ENCODE peak calls at places on chromosomes 16 and 17, in eight cellular contexts. One of them, this sample, is unnamed. For H3K9me3, the result is how much of the 10 kb centered on the place peaks cover.

GRCh38 chr17:58120195-58120822 is 27.9 kb upstream of the OR4D1 start:
- DNase-seq in PC-3: peak
- DNase-seq in trophoblast cell: peak
- DNase-seq in ovary: peak
- DNase-seq in small intestine: peak
- DNase-seq in colonic mucosa: peak
- DNase-seq in mesenchymal stem cell: peak
- DNase-seq in effector memory CD4-positive, alpha-beta T cell: no peak
- DNase-seq in this sample: peak

GRCh38 chr16:83418565-83418964 is 389.2 kb upstream of the HSBP1 start:
- DNase-seq in PC-3: no peak
- DNase-seq in trophoblast cell: no peak
- DNase-seq in ovary: no peak
- DNase-seq in small intestine: no peak
- DNase-seq in colonic mucosa: no peak
- DNase-seq in mesenchymal stem cell: no peak
- DNase-seq in effector memory CD4-positive, alpha-beta T cell: no peak
- DNase-seq in this sample: no peak

GRCh38 chr17:7440113-7440822 is 956 bp downstream of the FGF11 start:
- DNase-seq in PC-3: peak
- DNase-seq in trophoblast cell: no peak
- DNase-seq in ovary: peak
- DNase-seq in small intestine: peak
- DNase-seq in colonic mucosa: peak
- DNase-seq in mesenchymal stem cell: peak
- DNase-seq in effector memory CD4-positive, alpha-beta T cell: no peak
- DNase-seq in this sample: no peak

GRCh38 chr17:18219016-18219415 is 6.4 kb upstream of the LLGL1 start:
- DNase-seq in PC-3: no peak
- DNase-seq in trophoblast cell: no peak
- DNase-seq in ovary: peak
- DNase-seq in small intestine: no peak
- DNase-seq in colonic mucosa: no peak
- DNase-seq in mesenchymal stem cell: peak
- DNase-seq in effector memory CD4-positive, alpha-beta T cell: no peak
- DNase-seq in this sample: no peak

GRCh38 chr17:61451538-61452300 is 503 bp upstream of the TBX4 start:
- DNase-seq in PC-3: no peak
- DNase-seq in trophoblast cell: no peak
- DNase-seq in ovary: no peak
- DNase-seq in small intestine: no peak
- DNase-seq in colonic mucosa: no peak
- DNase-seq in mesenchymal stem cell: no peak
- DNase-seq in effector memory CD4-positive, alpha-beta T cell: no peak
- DNase-seq in this sample: no peak

GRCh38 chr17:64491034-64491860 is 5.6 kb downstream of the POLG2 start:
- DNase-seq in PC-3: peak
- DNase-seq in trophoblast cell: peak
- DNase-seq in ovary: no peak
- DNase-seq in small intestine: peak
- DNase-seq in colonic mucosa: peak
- DNase-seq in mesenchymal stem cell: peak
- DNase-seq in effector memory CD4-positive, alpha-beta T cell: no peak
- DNase-seq in this sample: no peak

GRCh38 chr17:67466251-67466650 is 89.2 kb downstream of the PITPNC1 start:
- DNase-seq in PC-3: no peak
- DNase-seq in trophoblast cell: no peak
- DNase-seq in ovary: no peak
- DNase-seq in small intestine: no peak
- DNase-seq in colonic mucosa: no peak
- DNase-seq in mesenchymal stem cell: no peak
- DNase-seq in effector memory CD4-positive, alpha-beta T cell: no peak
- DNase-seq in this sample: no peak

GRCh38 chr17:74922172-74922571 is 883 bp downstream of the USH1G start:
- DNase-seq in PC-3: no peak
- DNase-seq in trophoblast cell: no peak
- DNase-seq in ovary: no peak
- DNase-seq in small intestine: no peak
- DNase-seq in colonic mucosa: no peak
- DNase-seq in mesenchymal stem cell: no peak
- DNase-seq in effector memory CD4-positive, alpha-beta T cell: no peak
- DNase-seq in this sample: no peak

GRCh38 chr17:68910256-68910705 is 44.9 kb downstream of the ABCA8 start:
- DNase-seq in PC-3: no peak
- DNase-seq in trophoblast cell: no peak
- DNase-seq in ovary: peak
- DNase-seq in small intestine: no peak
- DNase-seq in colonic mucosa: no peak
- DNase-seq in mesenchymal stem cell: peak
- DNase-seq in effector memory CD4-positive, alpha-beta T cell: no peak
- DNase-seq in this sample: no peak

GRCh38 chr16:20868890-20869289 is 31.3 kb downstream of the DCUN1D3 start:
- DNase-seq in PC-3: no peak
- DNase-seq in trophoblast cell: no peak
- DNase-seq in ovary: peak
- DNase-seq in small intestine: peak
- DNase-seq in colonic mucosa: peak
- DNase-seq in mesenchymal stem cell: peak
- DNase-seq in effector memory CD4-positive, alpha-beta T cell: no peak
- DNase-seq in this sample: no peak

GRCh38 chr16:59210955-59211541 is 476.9 kb upstream of the GOT2 start:
- DNase-seq in PC-3: no peak
- DNase-seq in trophoblast cell: no peak
- DNase-seq in ovary: no peak
- DNase-seq in small intestine: no peak
- DNase-seq in colonic mucosa: no peak
- DNase-seq in mesenchymal stem cell: peak
- DNase-seq in effector memory CD4-positive, alpha-beta T cell: no peak
- DNase-seq in this sample: no peak

GRCh38 chr17:6894206-6894528 is 62.6 kb upstream of the TEKT1 start:
- DNase-seq in PC-3: no peak
- DNase-seq in trophoblast cell: no peak
- DNase-seq in ovary: no peak
- DNase-seq in small intestine: no peak
- DNase-seq in colonic mucosa: no peak
- DNase-seq in mesenchymal stem cell: no peak
- DNase-seq in effector memory CD4-positive, alpha-beta T cell: no peak
- DNase-seq in this sample: no peak

GRCh38 chr17:62676231-62676943 is 48.9 kb downstream of the MRC2 start:
- DNase-seq in PC-3: no peak
- DNase-seq in trophoblast cell: no peak
- DNase-seq in ovary: no peak
- DNase-seq in small intestine: no peak
- DNase-seq in colonic mucosa: no peak
- DNase-seq in mesenchymal stem cell: no peak
- DNase-seq in effector memory CD4-positive, alpha-beta T cell: no peak
- DNase-seq in this sample: no peak

DNA sequence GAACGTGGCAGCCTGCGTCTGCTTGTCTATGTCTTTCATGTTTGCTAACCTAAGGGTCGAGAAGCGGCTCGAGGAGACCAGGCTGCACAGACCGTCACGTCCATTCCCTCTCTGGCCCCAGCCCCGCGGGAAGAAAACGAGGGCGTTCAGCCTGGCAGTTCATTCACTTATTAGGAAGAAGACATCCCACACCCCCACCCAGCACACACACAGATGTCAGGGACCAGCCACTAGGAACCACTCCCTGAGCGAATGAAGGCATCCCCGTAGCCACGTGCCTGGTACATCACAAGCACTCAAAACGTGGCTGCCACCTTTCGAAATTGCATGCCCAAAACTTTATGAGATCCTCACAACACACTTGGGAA is 712 bp upstream of the MTHFSD start:
- DNase-seq in PC-3: no peak
- DNase-seq in trophoblast cell: no peak
- DNase-seq in ovary: no peak
- DNase-seq in small intestine: no peak
- DNase-seq in colonic mucosa: no peak
- DNase-seq in mesenchymal stem cell: no peak
- DNase-seq in effector memory CD4-positive, alpha-beta T cell: no peak
- DNase-seq in this sample: no peak
- H3K27ac ChIP-seq in PC-3: no peak
- H3K27ac ChIP-seq in trophoblast cell: no peak
- H3K27ac ChIP-seq in ovary: no peak
- H3K27ac ChIP-seq in small intestine: no peak
- H3K27ac ChIP-seq in colonic mucosa: no peak
- H3K27ac ChIP-seq in mesenchymal stem cell: no peak
- H3K27ac ChIP-seq in effector memory CD4-positive, alpha-beta T cell: peak
- H3K27ac ChIP-seq in this sample: no peak

GRCh38 chr17:21129023-21129681 is 2.4 kb downstream of the DHRS7B start:
- DNase-seq in PC-3: peak
- DNase-seq in trophoblast cell: no peak
- DNase-seq in ovary: no peak
- DNase-seq in small intestine: peak
- DNase-seq in colonic mucosa: no peak
- DNase-seq in mesenchymal stem cell: peak
- DNase-seq in effector memory CD4-positive, alpha-beta T cell: no peak
- DNase-seq in this sample: no peak

GRCh38 chr17:21132428-21132827 is 5.7 kb downstream of the DHRS7B start:
- DNase-seq in PC-3: no peak
- DNase-seq in trophoblast cell: no peak
- DNase-seq in ovary: no peak
- DNase-seq in small intestine: no peak
- DNase-seq in colonic mucosa: no peak
- DNase-seq in mesenchymal stem cell: no peak
- DNase-seq in effector memory CD4-positive, alpha-beta T cell: no peak
- DNase-seq in this sample: no peak

GRCh38 chr17:21131090-21131616 is 4.4 kb downstream of the DHRS7B start:
- DNase-seq in PC-3: no peak
- DNase-seq in trophoblast cell: no peak
- DNase-seq in ovary: no peak
- DNase-seq in small intestine: no peak
- DNase-seq in colonic mucosa: no peak
- DNase-seq in mesenchymal stem cell: no peak
- DNase-seq in effector memory CD4-positive, alpha-beta T cell: no peak
- DNase-seq in this sample: no peak

DNA sequence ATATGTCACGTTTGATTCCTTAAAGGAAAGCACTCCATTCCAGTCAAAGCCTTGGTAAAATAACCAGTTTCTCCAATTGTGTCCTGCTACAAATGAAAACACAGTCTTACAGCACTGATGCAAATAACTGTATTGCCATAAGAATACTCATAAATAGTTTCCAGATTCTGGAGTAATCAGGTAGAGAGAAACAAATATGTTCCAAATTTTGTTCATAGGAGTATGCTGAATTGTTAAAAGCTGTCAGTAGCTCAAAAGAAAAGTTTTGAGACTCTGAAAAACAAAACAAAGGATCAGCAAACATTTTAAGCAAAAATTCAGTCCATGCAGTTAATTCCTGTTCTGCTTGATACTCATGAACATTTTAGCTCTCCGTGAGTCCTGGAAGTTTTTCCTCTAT is 7.8 kb downstream of the DHRS7B start:
- DNase-seq in PC-3: no peak
- DNase-seq in trophoblast cell: no peak
- DNase-seq in ovary: no peak
- DNase-seq in small intestine: no peak
- DNase-seq in colonic mucosa: no peak
- DNase-seq in mesenchymal stem cell: no peak
- DNase-seq in effector memory CD4-positive, alpha-beta T cell: no peak
- DNase-seq in this sample: no peak
- H3K9me3 ChIP-seq in PC-3: under half
- H3K9me3 ChIP-seq in trophoblast cell: under half
- H3K9me3 ChIP-seq in ovary: under half
- H3K9me3 ChIP-seq in small intestine: under half
- H3K9me3 ChIP-seq in colonic mucosa: under half
- H3K9me3 ChIP-seq in mesenchymal stem cell: under half
- H3K9me3 ChIP-seq in effector memory CD4-positive, alpha-beta T cell: under half
- H3K9me3 ChIP-seq in this sample: under half

GRCh38 chr17:46195217-46195855 is 2.1 kb upstream of the KANSL1 start:
- DNase-seq in PC-3: no peak
- DNase-seq in trophoblast cell: no peak
- DNase-seq in ovary: no peak
- DNase-seq in small intestine: no peak
- DNase-seq in colonic mucosa: no peak
- DNase-seq in mesenchymal stem cell: no peak
- DNase-seq in effector memory CD4-positive, alpha-beta T cell: no peak
- DNase-seq in this sample: no peak

GRCh38 chr17:46198233-46198632 is 5.0 kb upstream of the KANSL1 start:
- DNase-seq in PC-3: no peak
- DNase-seq in trophoblast cell: no peak
- DNase-seq in ovary: no peak
- DNase-seq in small intestine: no peak
- DNase-seq in colonic mucosa: no peak
- DNase-seq in mesenchymal stem cell: no peak
- DNase-seq in effector memory CD4-positive, alpha-beta T cell: no peak
- DNase-seq in this sample: no peak

GRCh38 chr17:46195939-46196338 is 2.7 kb upstream of the KANSL1 start:
- DNase-seq in PC-3: no peak
- DNase-seq in trophoblast cell: no peak
- DNase-seq in ovary: peak
- DNase-seq in small intestine: no peak
- DNase-seq in colonic mucosa: no peak
- DNase-seq in mesenchymal stem cell: no peak
- DNase-seq in effector memory CD4-positive, alpha-beta T cell: no peak
- DNase-seq in this sample: no peak

GRCh38 chr17:46199379-46199778 is 6.2 kb upstream of the KANSL1 start:
- DNase-seq in PC-3: no peak
- DNase-seq in trophoblast cell: no peak
- DNase-seq in ovary: no peak
- DNase-seq in small intestine: no peak
- DNase-seq in colonic mucosa: no peak
- DNase-seq in mesenchymal stem cell: no peak
- DNase-seq in effector memory CD4-positive, alpha-beta T cell: no peak
- DNase-seq in this sample: no peak

DNA sequence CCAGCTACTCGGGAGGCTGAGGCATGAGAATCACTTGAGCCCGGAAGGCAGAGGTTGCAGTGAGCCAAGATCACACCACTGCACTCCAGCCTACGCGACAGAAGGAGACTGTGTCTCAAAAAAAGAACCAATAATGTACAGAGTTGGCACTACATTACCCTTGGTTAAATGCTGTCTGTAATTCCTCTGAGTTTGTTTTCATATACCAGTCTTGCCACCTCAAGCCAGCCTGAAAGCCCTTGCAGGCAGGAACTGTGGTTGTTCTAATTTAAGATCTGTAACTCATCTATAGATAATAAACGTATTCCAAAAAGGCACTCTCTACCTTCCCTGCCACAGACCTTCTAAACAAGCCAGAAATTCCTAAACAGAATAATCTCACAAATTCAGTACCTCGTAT is 4.3 kb upstream of the KANSL1 start:
- DNase-seq in PC-3: no peak
- DNase-seq in trophoblast cell: no peak
- DNase-seq in ovary: no peak
- DNase-seq in small intestine: no peak
- DNase-seq in colonic mucosa: no peak
- DNase-seq in mesenchymal stem cell: no peak
- DNase-seq in effector memory CD4-positive, alpha-beta T cell: no peak
- DNase-seq in this sample: no peak
- H3K4me3 ChIP-seq in PC-3: no peak
- H3K4me3 ChIP-seq in trophoblast cell: no peak
- H3K4me3 ChIP-seq in ovary: no peak
- H3K4me3 ChIP-seq in small intestine: no peak
- H3K4me3 ChIP-seq in colonic mucosa: no peak
- H3K4me3 ChIP-seq in mesenchymal stem cell: no peak
- H3K4me3 ChIP-seq in effector memory CD4-positive, alpha-beta T cell: no peak
- H3K4me3 ChIP-seq in this sample: no peak

DNA sequence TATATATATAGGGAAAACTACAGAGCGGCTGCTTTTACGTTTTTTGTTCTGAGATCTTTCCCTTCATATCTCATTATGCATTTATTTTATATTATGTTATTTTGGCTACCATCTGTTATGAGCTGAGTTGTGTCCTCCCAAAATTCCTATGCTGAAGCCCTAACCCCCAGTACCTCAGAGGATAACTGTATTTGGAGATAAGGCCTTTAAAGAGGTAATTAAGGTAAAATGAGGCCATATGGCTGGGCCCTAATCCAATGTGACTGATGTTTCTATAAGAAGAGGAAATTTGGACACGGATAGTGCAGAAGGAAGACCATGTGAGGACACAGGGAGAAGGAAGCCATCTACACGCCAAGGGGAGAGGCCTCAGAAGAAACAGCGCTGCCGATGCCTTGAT is 557.8 kb upstream of the CDH5 start:
- DNase-seq in PC-3: no peak
- DNase-seq in trophoblast cell: no peak
- DNase-seq in ovary: no peak
- DNase-seq in small intestine: no peak
- DNase-seq in colonic mucosa: no peak
- DNase-seq in mesenchymal stem cell: no peak
- DNase-seq in effector memory CD4-positive, alpha-beta T cell: no peak
- DNase-seq in this sample: no peak
- H3K27ac ChIP-seq in PC-3: no peak
- H3K27ac ChIP-seq in trophoblast cell: no peak
- H3K27ac ChIP-seq in ovary: no peak
- H3K27ac ChIP-seq in small intestine: no peak
- H3K27ac ChIP-seq in colonic mucosa: no peak
- H3K27ac ChIP-seq in mesenchymal stem cell: no peak
- H3K27ac ChIP-seq in effector memory CD4-positive, alpha-beta T cell: no peak
- H3K27ac ChIP-seq in this sample: no peak

This sample was measured in SK-N-MC.